ENCODE peak calls at places on chromosomes 6 and 20, in six cellular contexts. G is upper lobe of right lung, C is ovary, R is H7, J is SIG-M5, I is type B pancreatic cell. O is an unnamed sample.

GRCh38 chr20:25259788-25260254 is 11.9 kb downstream of the PYGB start:
- DNase-seq in C (no peak), R (no peak), J (no peak), I (peak; percentile 49), G (no peak), O (no peak)

GRCh38 chr6:71476371-71476770 is 187.8 kb downstream of the OGFRL1 start:
- DNase-seq in I (no peak), C (no peak), G (no peak), R (no peak), J (no peak), O (no peak)

GRCh38 chr6:29376003-29376402 is 912 bp upstream of the OR12D3 start:
- DNase-seq in J (no peak), C (no peak), G (no peak), R (peak; percentile 37), I (no peak), O (no peak)

GRCh38 chr20:61385316-61385715 is 133.3 kb downstream of the CDH4 start:
- DNase-seq in J (no peak), I (no peak), C (no peak), G (no peak), R (no peak), O (no peak)

GRCh38 chr20:2125474-2126112 is 24.0 kb downstream of the STK35 start:
- DNase-seq in G (no peak), C (no peak), I (no peak), J (no peak), R (no peak), O (peak; percentile 53)

GRCh38 chr6:127539292-127539691 is 20.2 kb upstream of the MTCL3 start:
- DNase-seq in J (no peak), G (no peak), R (no peak), I (no peak), C (no peak), O (no peak)

GRCh38 chr6:13615802-13616140 is 636 bp downstream of the NOL7 start:
- DNase-seq in C (peak; percentile 46), I (no peak), G (peak; percentile 79), R (peak; percentile 66), J (no peak), O (peak; percentile 53)

GRCh38 chr6:4433199-4433598 is 297.8 kb upstream of the ECI2 start:
- DNase-seq in J (no peak), I (no peak), G (no peak), R (no peak), C (no peak), O (no peak)

GRCh38 chr6:113971786-113972185 is 838 bp upstream of the HDAC2 start:
- DNase-seq in C (no peak), J (no peak), R (peak; percentile 13), G (no peak), I (no peak), O (no peak)

GRCh38 chr6:160883999-160884398 is 107.6 kb upstream of the MAP3K4 start:
- DNase-seq in R (no peak), J (no peak), I (no peak), G (no peak), C (no peak), O (no peak)

GRCh38 chr20:43821795-43822194 is 92.9 kb upstream of the TOX2 start:
- DNase-seq in I (no peak), J (no peak), G (no peak), R (no peak), C (no peak), O (no peak)

GRCh38 chr6:28225056-28225834 is at the start of gene ZSCAN9:
- DNase-seq in I (peak; percentile 80), C (peak; percentile 83), R (peak; percentile 90), G (peak; percentile 92), J (no peak), O (peak; percentile 83)

GRCh38 chr20:22686097-22686496 is 101.7 kb upstream of the FOXA2 start:
- DNase-seq in I (no peak), C (no peak), R (peak; percentile 68), G (peak; percentile 75), J (no peak), O (peak; percentile 40)

GRCh38 chr6:104540743-104541142 is 319.0 kb downstream of the HACE1 start:
- DNase-seq in C (no peak), I (no peak), R (no peak), J (no peak), G (no peak), O (no peak)

GRCh38 chr20:36275441-36276189 is 30.5 kb upstream of the DLGAP4 start:
- DNase-seq in I (peak; percentile 47), J (no peak), R (peak; percentile 51), C (no peak), G (peak; percentile 40), O (no peak)

GRCh38 chr6:144989319-144990099 is 704.4 kb downstream of the UTRN start:
- DNase-seq in R (no peak), G (no peak), I (no peak), J (no peak), C (no peak), O (no peak)

GRCh38 chr6:113690255-113690956 is 166.7 kb upstream of the MARCKS start:
- DNase-seq in C (no peak), J (no peak), G (no peak), I (no peak), R (no peak), O (no peak)

GRCh38 chr20:13494019-13494418 is 144.7 kb downstream of the TASP1 start:
- DNase-seq in G (no peak), C (no peak), R (no peak), J (no peak), I (no peak), O (no peak)

GRCh38 chr6:169426611-169427010 is 173.0 kb upstream of the THBS2 start:
- DNase-seq in R (peak; percentile 32), I (no peak), C (no peak), J (no peak), G (no peak), O (no peak)

GRCh38 chr20:62405108-62405980 is 1.7 kb downstream of the CABLES2 start:
- DNase-seq in G (peak; percentile 76), R (peak; percentile 94), C (peak; percentile 62), I (no peak), J (no peak), O (peak; percentile 38)

GRCh38 chr6:39426057-39426592 is 103.6 kb upstream of the KCNK16 start:
- DNase-seq in I (no peak), J (no peak), R (no peak), C (no peak), G (no peak), O (no peak)

GRCh38 chr6:116096979-116097816 is 3.5 kb upstream of the NT5DC1 start:
- DNase-seq in I (no peak), G (no peak), J (no peak), C (no peak), R (no peak), O (no peak)

GRCh38 chr20:57655812-57656161 is 35.6 kb upstream of the ZBP1 start:
- DNase-seq in R (peak; percentile 33), C (no peak), J (no peak), I (peak; percentile 43), G (peak; percentile 39), O (no peak)

GRCh38 chr6:119643866-119644265 is 294.3 kb upstream of the MAN1A1 start:
- DNase-seq in R (no peak), J (no peak), C (no peak), I (no peak), G (no peak), O (no peak)

GRCh38 chr6:125910518-125910917 is 46.1 kb upstream of the HINT3 start:
- DNase-seq in J (no peak), C (no peak), R (no peak), I (no peak), G (no peak), O (no peak)

GRCh38 chr6:39209908-39210307 is 19.4 kb downstream of the KCNK5 start:
- DNase-seq in C (no peak), I (no peak), G (no peak), J (no peak), R (no peak), O (no peak)

GRCh38 chr6:100695445-100695844 is 185.7 kb downstream of the ASCC3 start:
- DNase-seq in I (no peak), R (no peak), G (no peak), J (no peak), C (no peak), O (no peak)

GRCh38 chr20:59223750-59224149 is 60.1 kb downstream of the ZNF831 start:
- DNase-seq in I (no peak), G (no peak), R (no peak), J (no peak), C (no peak), O (no peak)

GRCh38 chr6:26404534-26404933 is 2.5 kb downstream of the BTN3A1 start:
- DNase-seq in R (no peak), G (no peak), C (no peak), J (no peak), I (no peak), O (no peak)

GRCh38 chr6:106360989-106361430 is 493 bp downstream of the CRYBG1 start:
- DNase-seq in J (no peak), C (no peak), G (peak; percentile 70), R (peak; percentile 77), I (peak; percentile 68), O (no peak)

GRCh38 chr6:168132531-168133184 is 53.6 kb upstream of the FRMD1 start:
- DNase-seq in G (no peak), C (peak; percentile 45), R (peak; percentile 92), J (no peak), I (peak; percentile 68), O (peak; percentile 69)

GRCh38 chr6:15106958-15107643 is 138.8 kb upstream of the JARID2 start:
- DNase-seq in R (no peak), C (no peak), J (no peak), I (no peak), G (no peak), O (no peak)

O was measured in left ventricle myocardium inferior.